ENCODE peak calls at places on chromosomes 3 and 15, in four cellular contexts. U is mucosa of descending colon, D is HFF-Myc, H is cardiac muscle cell. Z is an unnamed sample.

GRCh38 chr3:4809970-4810369 is 169.3 kb upstream of the BHLHE40 start:
- DNase-seq in D (no peak), U (no peak), H (no peak), Z (no peak)

GRCh38 chr3:44080507-44080906 is 161.2 kb upstream of the TOPAZ1 start:
- DNase-seq in H (no peak), D (no peak), U (no peak), Z (no peak)

GRCh38 chr3:196969660-196970546 is 1.3 kb upstream of the PIGZ start:
- DNase-seq in H (peak), U (peak), D (no peak), Z (peak)

GRCh38 chr3:123076496-123077418 is 9.9 kb downstream of the PDIA5 start:
- DNase-seq in H (no peak), U (no peak), D (no peak), Z (peak)

GRCh38 chr3:14531856-14532395 is 8.2 kb downstream of the GRIP2 start:
- DNase-seq in D (no peak), U (peak), H (no peak), Z (no peak)

GRCh38 chr3:24678441-24678865 is 183.8 kb upstream of the THRB start:
- DNase-seq in D (peak), H (peak), U (no peak), Z (no peak)

GRCh38 chr3:38032328-38032865 is 3.0 kb upstream of the PLCD1 start:
- DNase-seq in D (no peak), U (no peak), H (no peak), Z (no peak)

GRCh38 chr3:46024131-46024530 is 3.2 kb downstream of the XCR1 start:
- DNase-seq in D (no peak), H (peak), U (no peak), Z (peak)

GRCh38 chr3:88000853-88001252 is 58.0 kb downstream of the CGGBP1 start:
- DNase-seq in D (no peak), H (peak), U (no peak), Z (no peak)

GRCh38 chr3:130345487-130346079 is at the start of gene COL6A5:
- DNase-seq in D (no peak), H (peak), U (peak), Z (peak)

GRCh38 chr3:106208979-106209378 is 340.2 kb upstream of the CBLB start:
- DNase-seq in D (no peak), H (peak), U (no peak), Z (no peak)
- TF ChIP-seq CTCF in D (no peak), H (peak), U (no peak), Z (no peak)

GRCh38 chr15:74304459-74304858 is 63.0 kb downstream of the CYP11A1 start:
- DNase-seq in H (no peak), U (no peak), D (no peak), Z (no peak)

GRCh38 chr15:74305687-74306086 is 61.8 kb downstream of the CYP11A1 start:
- DNase-seq in U (no peak), H (no peak), D (no peak), Z (no peak)

GRCh38 chr15:74308643-74308945 is 58.9 kb downstream of the CYP11A1 start:
- DNase-seq in U (no peak), H (no peak), D (no peak), Z (no peak)

GRCh38 chr15:74306801-74307217 is 60.6 kb downstream of the CYP11A1 start:
- DNase-seq in U (no peak), D (no peak), H (no peak), Z (no peak)

GRCh38 chr15:74307827-74308642 is 59.4 kb downstream of the CYP11A1 start:
- DNase-seq in H (peak), U (no peak), D (no peak), Z (peak)
- TF ChIP-seq CTCF in H (peak), U (no peak), D (peak), Z (peak)

DNA sequence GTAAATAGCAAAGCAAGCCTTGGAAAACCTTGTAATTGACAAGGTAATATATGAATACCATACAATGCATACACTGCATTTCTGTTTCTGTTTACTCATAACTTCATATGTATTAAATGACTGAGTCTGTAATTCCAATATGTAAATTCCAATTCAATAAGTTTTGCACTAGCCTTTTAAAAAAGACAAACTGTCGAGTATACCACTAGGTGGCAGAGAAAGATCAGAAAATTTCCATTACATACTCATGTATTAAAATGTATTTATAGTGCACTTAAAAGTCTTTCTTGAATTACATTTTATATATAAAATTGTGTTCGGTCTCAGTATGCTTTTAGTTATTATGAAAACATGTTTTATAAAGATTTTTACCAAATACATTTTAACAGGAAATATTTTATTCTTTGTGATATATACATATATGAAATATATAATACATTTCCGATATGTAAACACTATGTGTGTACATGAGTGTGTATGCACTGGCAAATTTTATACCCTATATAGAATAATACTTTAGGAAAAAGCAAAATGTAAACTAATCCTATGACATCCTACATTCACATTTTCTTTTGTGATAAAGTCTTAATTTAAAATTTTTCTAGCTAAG is 216.8 kb downstream of the VGLL3 start:
- DNase-seq in U (no peak), H (peak), D (no peak), Z (no peak)
- TF ChIP-seq CTCF in U (no peak), H (peak), D (peak), Z (no peak)

GRCh38 chr3:160340351-160340750 is 58.7 kb downstream of the IFT80 start:
- DNase-seq in D (no peak), H (no peak), U (no peak), Z (no peak)

GRCh38 chr3:160346511-160346910 is 52.5 kb downstream of the IFT80 start:
- DNase-seq in U (no peak), D (no peak), H (peak), Z (no peak)

DNA sequence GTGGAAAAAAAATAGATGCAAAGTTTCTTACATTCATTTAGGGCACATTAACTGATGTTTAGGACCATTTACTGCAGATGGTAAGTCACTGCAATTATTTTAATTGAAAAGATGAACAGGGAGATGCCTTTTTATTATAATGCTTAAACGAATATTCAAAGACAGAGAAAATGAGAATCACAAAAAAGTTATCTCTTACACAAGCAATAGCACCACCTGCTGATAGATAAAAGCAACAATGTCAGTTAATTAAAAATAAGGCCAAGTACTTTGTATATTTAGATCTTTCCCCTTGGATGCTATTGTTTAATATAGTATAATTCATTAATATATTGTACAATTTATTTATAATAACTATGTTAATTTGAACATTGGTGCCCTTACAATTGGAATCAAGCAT is 55.9 kb downstream of the IFT80 start:
- DNase-seq in H (peak), U (no peak), D (peak), Z (no peak)
- TF ChIP-seq CTCF in H (peak), U (no peak), D (peak), Z (no peak)

GRCh38 chr3:79606414-79606813 is 161.4 kb downstream of the ROBO1 start:
- DNase-seq in U (no peak), H (no peak), D (no peak), Z (no peak)

GRCh38 chr3:79602385-79602784 is 165.4 kb downstream of the ROBO1 start:
- DNase-seq in U (no peak), D (no peak), H (no peak), Z (no peak)

GRCh38 chr3:79604681-79605080 is 163.1 kb downstream of the ROBO1 start:
- DNase-seq in U (no peak), H (peak), D (no peak), Z (no peak)
- TF ChIP-seq CTCF in U (no peak), H (no peak), D (no peak), Z (no peak)

DNA sequence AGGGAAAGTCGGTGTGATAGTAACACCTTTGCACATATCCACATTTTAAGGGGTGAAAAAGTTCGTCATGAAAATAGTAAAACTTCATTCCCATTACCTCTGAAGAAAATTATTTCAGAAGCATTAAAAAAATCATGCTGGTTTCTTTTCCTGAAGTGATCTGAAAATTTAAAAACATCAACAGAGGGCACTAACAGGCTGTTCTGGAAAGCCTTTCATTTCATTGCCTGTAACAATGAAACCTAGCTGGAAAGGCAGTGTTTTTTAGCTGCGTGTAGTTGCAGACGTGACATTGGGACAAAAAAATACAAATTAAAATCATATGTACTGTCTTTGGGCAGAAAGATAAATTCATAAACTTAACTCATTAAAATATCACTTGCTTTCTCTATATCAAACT is 993.8 kb downstream of the GBE1 start:
- DNase-seq in H (peak), U (no peak), D (no peak), Z (no peak)
- TF ChIP-seq CTCF in H (no peak), U (no peak), D (no peak), Z (no peak)

GRCh38 chr3:182902236-182902635 is 78.1 kb downstream of the DCUN1D1 start:
- DNase-seq in H (no peak), D (no peak), U (no peak), Z (no peak)

GRCh38 chr3:182905623-182906022 is 74.7 kb downstream of the DCUN1D1 start:
- DNase-seq in H (no peak), U (no peak), D (no peak), Z (no peak)

GRCh38 chr3:182906036-182906435 is 74.3 kb downstream of the DCUN1D1 start:
- DNase-seq in H (no peak), D (no peak), U (no peak), Z (no peak)

GRCh38 chr3:182908471-182908870 is 71.9 kb downstream of the DCUN1D1 start:
- DNase-seq in U (no peak), D (no peak), H (no peak), Z (no peak)

GRCh38 chr3:182904164-182904563 is 76.2 kb downstream of the DCUN1D1 start:
- DNase-seq in D (no peak), U (no peak), H (no peak), Z (no peak)
- TF ChIP-seq CTCF in D (no peak), U (no peak), H (no peak), Z (no peak)

GRCh38 chr15:67382723-67383122 is 128.1 kb downstream of the IQCH start:
- DNase-seq in H (no peak), D (no peak), U (no peak), Z (no peak)

GRCh38 chr15:67385971-67386370 is 131.4 kb downstream of the IQCH start:
- DNase-seq in H (no peak), D (no peak), U (no peak), Z (no peak)

GRCh38 chr15:67384761-67385160 is 130.2 kb downstream of the IQCH start:
- DNase-seq in H (no peak), D (no peak), U (no peak), Z (no peak)

GRCh38 chr15:67381416-67382045 is 126.9 kb downstream of the IQCH start:
- DNase-seq in U (no peak), H (no peak), D (no peak), Z (no peak)

GRCh38 chr15:67383903-67384302 is 129.3 kb downstream of the IQCH start:
- DNase-seq in U (no peak), D (no peak), H (peak), Z (no peak)
- TF ChIP-seq CTCF in U (no peak), D (peak), H (no peak), Z (no peak)

DNA sequence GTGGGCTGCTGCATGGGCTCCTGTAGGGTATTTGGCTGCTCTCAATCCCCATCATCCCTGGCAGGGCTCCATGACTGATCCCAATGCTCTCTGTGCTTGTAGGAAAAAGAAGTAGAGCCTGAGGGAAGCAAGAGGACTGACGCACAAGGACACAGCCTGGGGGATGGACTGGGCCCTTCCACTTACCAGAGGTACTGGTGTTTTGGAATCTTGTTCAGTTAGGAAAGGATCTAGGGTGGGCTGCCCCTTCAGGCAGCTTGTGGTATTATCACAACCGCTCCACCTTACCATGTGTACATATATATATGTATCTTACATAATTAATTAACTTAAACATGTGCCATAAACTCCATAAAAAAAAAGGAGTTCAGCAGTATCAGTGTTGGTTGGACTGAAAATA is 1.3 kb downstream of the SLC28A2 start:
- DNase-seq in U (no peak), H (no peak), D (no peak), Z (no peak)
- TF ChIP-seq CTCF in U (no peak), H (peak), D (peak), Z (no peak)

GRCh38 chr15:24766511-24767133 is 91.0 kb downstream of the NPAP1 start:
- DNase-seq in H (no peak), U (no peak), D (no peak), Z (no peak)
- TF ChIP-seq CTCF in H (no peak), U (no peak), D (no peak), Z (no peak)